ENCODE peak calls at places on chromosomes 3 and 15, in six cellular contexts. L is mesenchymal stem cell, S is neuronal stem cell, G is H1, R is trophoblast cell, D is IMR-90. V is an unnamed sample.

GRCh38 chr3:73490453-73491311 is 134.1 kb downstream of the PDZRN3 start:
- DNase-seq in L (no peak), G (no peak), R (no peak), D (peak), S (no peak), V (peak)

GRCh38 chr3:190534386-190534785 is 20.5 kb downstream of the IL1RAP start:
- DNase-seq in D (no peak), L (peak), R (no peak), G (no peak), S (no peak), V (no peak)

GRCh38 chr15:31247404-31247803 is 79.2 kb upstream of the KLF13 start:
- DNase-seq in R (no peak), G (no peak), L (no peak), D (no peak), S (no peak), V (no peak)

GRCh38 chr15:96358006-96358794 is 27.7 kb downstream of the NR2F2 start:
- DNase-seq in D (no peak), L (no peak), G (no peak), R (no peak), S (no peak), V (peak)

GRCh38 chr15:65069179-65069578 is 1.4 kb upstream of the RASL12 start:
- DNase-seq in G (no peak), R (no peak), S (no peak), L (peak), D (peak), V (no peak)

GRCh38 chr3:68256635-68257034 is 602.2 kb upstream of the SUCLG2 start:
- DNase-seq in R (no peak), L (no peak), S (no peak), G (no peak), D (no peak), V (peak)

GRCh38 chr15:90644946-90645725 is 72.0 kb upstream of the BLM start:
- DNase-seq in D (no peak), L (no peak), S (no peak), R (no peak), G (no peak), V (no peak)

GRCh38 chr3:48222616-48223513 is at the start of gene CAMP:
- DNase-seq in L (peak), R (peak), D (peak), S (no peak), G (no peak), V (no peak)

GRCh38 chr15:96326551-96327154 is 3.8 kb upstream of the NR2F2 start:
- DNase-seq in D (no peak), G (no peak), S (no peak), L (peak), R (peak), V (peak)

GRCh38 chr3:77281721-77282120 is 241.8 kb downstream of the ROBO2 start:
- DNase-seq in S (peak), G (no peak), L (no peak), D (no peak), R (no peak), V (peak)

DNA sequence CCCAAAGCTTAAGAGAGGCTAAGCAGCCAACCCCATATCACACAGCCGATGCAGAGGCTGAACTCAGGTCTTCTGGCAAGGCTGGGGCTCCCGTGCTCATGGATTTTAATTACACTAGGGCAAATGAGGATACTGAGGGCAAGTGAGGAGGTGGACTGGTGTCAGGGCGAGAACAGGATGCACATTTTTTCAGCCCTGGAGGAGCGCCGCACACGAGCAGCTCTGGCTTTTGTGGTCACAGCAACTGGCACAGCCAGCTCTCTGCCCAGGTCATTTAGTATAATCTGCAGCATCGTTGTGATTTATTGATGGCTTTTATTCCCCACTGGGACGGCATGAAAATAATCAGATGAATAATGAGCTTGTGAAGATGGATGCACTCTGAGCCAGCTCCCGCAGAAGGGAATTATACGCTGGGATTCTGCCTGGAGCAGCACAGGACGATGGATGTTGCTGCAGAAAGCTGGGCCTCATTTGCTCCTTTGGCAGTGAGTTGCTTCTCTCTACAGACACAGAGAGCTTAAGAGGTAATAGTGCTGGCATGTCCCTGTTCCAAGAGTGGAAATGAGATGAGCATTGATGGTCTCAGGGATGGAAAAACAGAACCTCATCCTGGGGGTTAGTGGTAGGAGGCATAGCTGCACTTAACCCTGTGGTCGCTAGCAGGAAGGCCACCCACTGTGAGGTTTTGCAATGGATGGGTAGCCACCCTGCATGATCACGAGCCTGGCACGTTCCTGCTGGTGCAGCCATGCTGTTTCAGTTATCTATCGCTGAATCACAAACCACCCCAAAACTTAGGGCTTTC is 135.4 kb downstream of the UACA start:
- DNase-seq in S (no peak), G (no peak), D (no peak), L (no peak), R (no peak), V (no peak)
- H3K4me3 ChIP-seq in S (no peak), G (no peak), D (no peak), L (no peak), R (no peak), V (no peak)

DNA sequence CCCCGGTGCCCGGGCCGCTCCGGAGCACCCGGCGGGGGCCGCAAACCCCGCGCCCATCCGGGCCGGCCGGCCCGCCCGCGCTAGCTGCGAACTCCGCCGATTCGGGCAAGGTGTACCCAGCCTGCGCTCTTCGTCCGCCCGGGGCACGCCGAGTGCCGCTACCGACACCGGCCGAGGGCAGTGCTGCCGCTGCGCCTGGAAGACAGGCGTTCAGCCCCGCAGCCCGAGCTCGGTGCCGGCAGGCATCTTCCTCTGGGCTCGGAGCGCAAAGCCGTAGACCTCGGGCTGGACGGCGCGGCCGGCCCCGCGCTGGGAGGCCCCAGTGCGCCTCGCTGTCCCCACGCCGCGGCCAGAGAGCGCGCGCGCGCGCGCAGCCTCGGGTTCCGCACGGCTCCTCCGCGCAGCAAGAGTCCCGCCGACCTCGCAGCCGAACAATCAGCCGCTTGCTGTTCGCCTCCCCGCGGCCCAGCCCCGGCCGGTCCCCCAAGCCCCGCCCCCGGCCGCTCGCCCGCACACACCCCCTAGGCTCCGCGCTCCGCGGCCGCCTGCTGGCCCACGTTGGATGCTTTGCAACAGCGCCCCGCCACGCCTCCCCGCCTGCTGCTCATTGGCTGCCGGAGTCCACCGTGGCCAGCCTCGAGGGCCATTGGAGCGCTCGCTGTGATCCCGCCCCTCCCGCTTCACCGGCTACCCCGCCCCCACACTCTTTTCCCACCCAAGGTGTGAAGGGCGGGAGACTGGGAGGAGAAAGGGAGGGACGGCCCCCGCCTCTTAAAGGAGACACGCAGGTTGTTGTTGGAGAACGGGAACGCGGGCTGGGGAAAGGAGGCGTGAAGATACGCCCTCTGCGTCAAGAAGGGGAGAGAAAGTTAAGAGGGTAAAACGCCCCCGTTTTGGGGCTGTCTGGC is at the start of gene LRIG1:
- DNase-seq in S (peak), R (peak), L (peak), D (peak), G (peak), V (peak)
- H3K18ac ChIP-seq in S (peak), R (no peak), L (peak), D (peak), G (peak), V (peak)

DNA sequence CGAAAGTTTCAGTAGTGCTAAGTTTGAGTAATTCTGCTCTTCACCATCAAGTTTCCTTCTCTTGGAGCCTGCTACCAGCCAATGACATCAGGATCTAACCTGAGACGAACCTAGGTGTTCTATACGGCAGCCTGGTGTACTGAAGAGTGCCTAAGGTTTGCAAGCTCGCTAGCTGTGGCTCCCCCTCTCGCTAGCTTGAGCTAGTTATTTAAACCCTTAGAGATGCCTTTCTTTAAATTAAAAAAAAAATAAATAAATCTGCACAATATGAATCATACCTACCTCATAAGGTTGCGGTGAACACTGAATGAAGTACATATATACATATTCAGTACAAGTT is 1.4 kb upstream of the COL8A1 start:
- DNase-seq in S (no peak), R (no peak), L (peak), G (no peak), D (no peak), V (peak)
- H3K4me3 ChIP-seq in S (peak), R (no peak), L (no peak), G (peak), D (peak), V (no peak)

GRCh38 chr15:101251830-101252820 is at the start of gene CHSY1:
- DNase-seq in G (no peak), L (peak), R (peak), S (peak), D (peak), V (peak)
- H3K18ac ChIP-seq in G (peak), L (peak), R (peak), S (peak), D (peak), V (peak)

DNA sequence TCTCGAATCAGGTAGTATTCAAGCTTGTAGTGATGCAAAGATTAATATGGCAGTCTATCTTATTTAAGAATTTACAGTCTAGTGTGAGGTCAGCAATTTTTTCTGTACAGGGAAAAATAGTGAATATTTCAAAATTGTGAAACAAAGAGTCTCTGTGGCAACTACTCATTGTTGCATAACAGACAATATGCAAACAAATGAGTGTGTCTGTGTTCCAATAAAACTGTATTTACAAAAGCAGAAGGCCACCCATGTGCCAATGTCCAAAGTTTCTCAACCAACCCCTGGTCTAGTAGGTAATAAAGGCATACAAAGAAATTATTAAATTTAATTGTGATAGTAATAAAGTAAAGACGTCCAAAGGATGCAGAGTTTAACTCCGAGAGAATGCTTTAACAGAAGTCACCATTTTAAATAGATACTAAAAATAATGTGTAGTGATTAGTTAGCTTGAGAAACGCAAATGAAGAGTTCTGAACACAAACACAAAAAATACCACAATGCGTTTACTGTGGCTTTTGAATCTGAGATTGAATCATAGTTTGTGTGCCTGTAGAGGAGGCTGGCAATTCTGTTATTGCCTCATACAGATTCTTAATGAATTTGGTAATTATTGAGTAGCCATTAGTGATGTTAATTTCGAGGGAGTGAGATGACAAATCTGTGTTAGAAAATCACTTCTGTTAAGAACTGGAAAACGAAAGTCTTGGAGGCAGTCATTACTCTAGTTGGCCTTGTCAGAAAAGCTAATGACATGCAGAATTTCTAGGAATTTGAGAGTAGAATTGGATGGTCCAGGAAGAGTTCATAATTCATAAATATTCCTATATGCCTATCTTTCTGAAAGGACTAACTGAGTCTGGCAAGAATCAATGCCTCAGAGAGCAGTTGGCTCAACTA is 48.7 kb downstream of the CADM2 start:
- DNase-seq in R (no peak), G (no peak), S (no peak), L (no peak), D (no peak), V (no peak)
- H3K4me3 ChIP-seq in R (no peak), G (no peak), S (no peak), L (no peak), D (no peak), V (no peak)

DNA sequence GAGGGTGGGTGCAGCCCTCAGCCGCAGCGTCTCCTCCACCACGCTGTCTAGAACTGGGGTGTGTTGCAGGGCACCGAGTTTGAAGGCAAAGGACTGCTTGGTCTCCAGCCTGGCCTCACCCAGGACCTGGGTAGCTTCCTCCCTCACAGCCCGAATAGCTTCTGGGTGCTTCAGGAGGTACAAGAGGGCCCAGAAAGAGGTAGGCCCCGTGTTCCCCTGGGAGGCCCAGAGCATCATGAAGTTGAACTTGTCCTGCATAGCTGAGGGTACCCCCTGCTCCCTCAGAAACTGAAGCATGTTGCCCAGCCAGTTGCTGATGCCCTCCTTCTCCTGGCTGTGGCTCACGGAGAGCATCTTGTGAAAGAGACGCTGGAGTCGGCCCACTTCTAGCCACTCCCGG is 930 bp downstream of the CYP8B1 start:
- DNase-seq in D (no peak), R (no peak), L (no peak), S (no peak), G (no peak), V (no peak)
- H3K18ac ChIP-seq in D (no peak), R (no peak), L (no peak), S (no peak), G (no peak), V (no peak)

GRCh38 chr3:52833202-52833601 is 1.6 kb downstream of the MUSTN1 start:
- DNase-seq in S (no peak), R (no peak), L (no peak), G (no peak), D (no peak), V (no peak)

GRCh38 chr3:52835766-52836470 is 1.1 kb upstream of the MUSTN1 start:
- DNase-seq in S (no peak), D (no peak), G (no peak), R (no peak), L (no peak), V (no peak)

GRCh38 chr3:52836471-52836845 is 1.6 kb upstream of the MUSTN1 start:
- DNase-seq in L (no peak), D (no peak), R (no peak), S (no peak), G (no peak), V (no peak)

GRCh38 chr3:52836991-52837390 is 2.2 kb upstream of the MUSTN1 start:
- DNase-seq in D (no peak), S (no peak), R (no peak), G (no peak), L (no peak), V (no peak)

GRCh38 chr3:52834871-52835501 is at the start of gene MUSTN1:
- DNase-seq in L (peak), D (peak), R (no peak), G (no peak), S (peak), V (no peak)
- H3K4me3 ChIP-seq in L (no peak), D (no peak), R (no peak), G (no peak), S (no peak), V (no peak)

GRCh38 chr15:93135459-93135858 is 46.4 kb upstream of the RGMA start:
- DNase-seq in D (no peak), S (no peak), G (no peak), L (no peak), R (no peak), V (no peak)
- H3K18ac ChIP-seq in D (no peak), S (no peak), G (no peak), L (no peak), R (no peak), V (no peak)

GRCh38 chr3:60010778-60011177 is 961.0 kb upstream of the CFAP20DC start:
- DNase-seq in D (no peak), L (no peak), S (no peak), G (no peak), R (no peak), V (no peak)
- H3K4me3 ChIP-seq in D (no peak), L (no peak), S (no peak), G (no peak), R (no peak), V (no peak)